ENCODE peak calls at places on chromosomes 16 and 17, in seven cellular contexts. S, P, D, R, O, G and H are unnamed samples. For H3K36me3, the result is how much of the 10 kb centered on the place peaks cover.

GRCh38 chr17:41655611-41656111 is 31.3 kb upstream of the KRT17 start:
- DNase-seq in S (peak), P (peak), D (peak), R (no peak), O (no peak), G (no peak), H (peak)

GRCh38 chr17:17028059-17028877 is 14.0 kb upstream of the MPRIP start:
- DNase-seq in S (peak), P (peak), D (peak), R (peak), O (peak), G (peak), H (peak)

GRCh38 chr17:10547351-10547750 is 2.1 kb downstream of the MYH2 start:
- DNase-seq in S (no peak), P (no peak), D (no peak), R (no peak), O (no peak), G (no peak), H (no peak)

GRCh38 chr17:49132699-49133364 is at the start of gene B4GALNT2:
- DNase-seq in S (peak), P (peak), D (peak), R (no peak), O (peak), G (no peak), H (no peak)

GRCh38 chr17:42928714-42929496 is 28.3 kb downstream of the G6PC1 start:
- DNase-seq in S (peak), P (peak), D (peak), R (no peak), O (peak), G (peak), H (peak)

GRCh38 chr17:77316191-77316641 is 175.4 kb downstream of the SEC14L1 start:
- DNase-seq in S (no peak), P (peak), D (peak), R (no peak), O (peak), G (peak), H (no peak)

GRCh38 chr16:50861926-50862325 is 120.0 kb downstream of the CYLD start:
- DNase-seq in S (no peak), P (no peak), D (no peak), R (no peak), O (peak), G (peak), H (no peak)

GRCh38 chr17:28959471-28959871 is 8.2 kb upstream of the PHF12 start:
- DNase-seq in S (no peak), P (no peak), D (peak), R (no peak), O (no peak), G (no peak), H (no peak)

GRCh38 chr16:90022209-90023077 is 3.2 kb upstream of the DBNDD1 start:
- DNase-seq in S (peak), P (peak), D (no peak), R (peak), O (peak), G (peak), H (peak)

GRCh38 chr17:59756236-59756818 is 48.9 kb downstream of the VMP1 start:
- DNase-seq in S (no peak), P (no peak), D (no peak), R (no peak), O (peak), G (peak), H (peak)

GRCh38 chr16:67000384-67001158 is 12.2 kb downstream of the CES4A start:
- DNase-seq in S (peak), P (peak), D (peak), R (peak), O (peak), G (no peak), H (peak)

GRCh38 chr16:30605148-30605547 is 5.0 kb downstream of the ZNF689 start:
- DNase-seq in S (no peak), P (no peak), D (no peak), R (no peak), O (no peak), G (no peak), H (no peak)

GRCh38 chr17:58886514-58886913 is 130.9 kb downstream of the PPM1E start:
- DNase-seq in S (no peak), P (no peak), D (no peak), R (no peak), O (no peak), G (no peak), H (no peak)

GRCh38 chr16:16928532-16929101 is 542.1 kb downstream of the XYLT1 start:
- DNase-seq in S (no peak), P (no peak), D (no peak), R (no peak), O (no peak), G (no peak), H (no peak)
- H3K36me3 ChIP-seq in S (under half), P (under half), D (under half), R (under half), O (under half), G (under half), H (under half)

GRCh38 chr17:1179635-1180433 is at the start of gene ABR:
- DNase-seq in S (no peak), P (peak), D (peak), R (peak), O (peak), G (no peak), H (peak)

GRCh38 chr17:1181769-1182137 is 2.0 kb upstream of the ABR start:
- DNase-seq in S (no peak), P (no peak), D (no peak), R (no peak), O (no peak), G (peak), H (no peak)

GRCh38 chr17:1180434-1180742 is 607 bp upstream of the ABR start:
- DNase-seq in S (no peak), P (no peak), D (no peak), R (no peak), O (no peak), G (no peak), H (no peak)

GRCh38 chr17:1182831-1183578 is 3.2 kb upstream of the ABR start:
- DNase-seq in S (no peak), P (no peak), D (no peak), R (no peak), O (no peak), G (peak), H (no peak)

GRCh38 chr17:1180958-1181768 is 1.4 kb upstream of the ABR start:
- DNase-seq in S (no peak), P (no peak), D (peak), R (no peak), O (no peak), G (no peak), H (no peak)
- H3K4me3 ChIP-seq in S (no peak), P (no peak), D (no peak), R (no peak), O (no peak), G (no peak), H (no peak)

GRCh38 chr16:10352262-10352661 is 33.6 kb upstream of the ATF7IP2 start:
- DNase-seq in S (no peak), P (no peak), D (no peak), R (no peak), O (no peak), G (no peak), H (no peak)

GRCh38 chr16:10356870-10357842 is 28.7 kb upstream of the ATF7IP2 start:
- DNase-seq in S (no peak), P (no peak), D (no peak), R (no peak), O (no peak), G (no peak), H (no peak)

GRCh38 chr16:10349851-10350250 is 36.0 kb upstream of the ATF7IP2 start:
- DNase-seq in S (no peak), P (no peak), D (no peak), R (no peak), O (no peak), G (no peak), H (no peak)

DNA sequence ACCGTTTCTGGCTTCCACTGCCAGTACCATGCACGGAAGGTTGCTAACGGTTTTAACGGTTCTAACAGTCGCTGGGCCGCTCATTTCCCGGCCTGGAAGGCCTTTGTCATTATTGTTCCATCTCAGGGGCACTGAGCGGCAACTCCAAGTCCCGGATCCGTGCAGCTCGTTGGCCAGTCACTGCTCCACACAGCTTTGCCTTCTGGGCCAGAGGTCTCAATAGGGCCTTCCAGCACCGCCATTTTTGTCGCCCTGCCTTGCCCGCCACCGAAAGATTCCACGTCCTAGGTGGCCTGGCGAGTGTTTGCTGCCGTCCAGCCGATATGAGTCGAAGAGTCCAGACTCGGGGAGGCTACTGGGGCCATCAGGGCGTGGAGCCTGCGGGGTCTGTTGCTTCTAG is 30.3 kb upstream of the ATF7IP2 start:
- DNase-seq in S (no peak), P (no peak), D (no peak), R (no peak), O (no peak), G (no peak), H (no peak)
- H3K36me3 ChIP-seq in S (under half), P (under half), D (under half), R (under half), O (under half), G (under half), H (under half)

GRCh38 chr17:18195246-18195645 is 11.6 kb downstream of the ALKBH5 start:
- DNase-seq in S (no peak), P (no peak), D (no peak), R (no peak), O (no peak), G (no peak), H (no peak)
- H3K4me3 ChIP-seq in S (no peak), P (no peak), D (no peak), R (no peak), O (no peak), G (no peak), H (no peak)

GRCh38 chr16:88739139-88739974 is 33.1 kb downstream of the CTU2 start:
- DNase-seq in S (no peak), P (no peak), D (no peak), R (no peak), O (no peak), G (no peak), H (no peak)
- H3K36me3 ChIP-seq in S (under half), P (under half), D (under half), R (under half), O (under half), G (half or more), H (under half)

DNA sequence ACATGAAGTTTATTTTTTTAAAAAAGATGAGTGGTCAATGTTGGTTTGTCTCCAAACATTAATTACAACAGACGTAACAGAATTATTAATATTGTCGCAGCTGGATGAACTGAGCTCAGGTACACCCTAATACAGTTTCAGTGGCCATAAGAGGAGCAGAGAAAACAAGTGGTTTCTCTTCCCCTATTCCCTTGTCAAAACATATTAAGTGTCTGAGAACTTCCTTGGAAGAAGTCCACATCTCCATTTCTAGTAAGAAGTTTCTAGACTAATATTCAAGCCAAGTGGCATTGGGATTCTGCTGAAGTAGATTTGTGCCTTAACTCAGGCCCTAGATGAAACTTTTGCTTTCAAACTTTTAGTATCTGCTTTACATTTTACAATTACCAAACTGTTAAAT is 47.7 kb downstream of the GNA13 start:
- DNase-seq in S (no peak), P (no peak), D (no peak), R (no peak), O (no peak), G (no peak), H (no peak)
- H3K4me3 ChIP-seq in S (no peak), P (no peak), D (no peak), R (no peak), O (no peak), G (no peak), H (no peak)

GRCh38 chr17:75325827-75326586 is 36.8 kb upstream of the SLC25A19 start:
- DNase-seq in S (no peak), P (no peak), D (peak), R (no peak), O (peak), G (no peak), H (no peak)
- H3K36me3 ChIP-seq in S (under half), P (under half), D (under half), R (under half), O (under half), G (under half), H (under half)

GRCh38 chr16:88060524-88061219 is 109.4 kb downstream of the BANP start:
- DNase-seq in S (no peak), P (no peak), D (peak), R (no peak), O (no peak), G (no peak), H (no peak)

GRCh38 chr16:88063201-88063773 is 112.1 kb downstream of the BANP start:
- DNase-seq in S (no peak), P (no peak), D (no peak), R (peak), O (peak), G (peak), H (no peak)

GRCh38 chr16:88061346-88062110 is 110.3 kb downstream of the BANP start:
- DNase-seq in S (no peak), P (no peak), D (no peak), R (no peak), O (no peak), G (no peak), H (no peak)

GRCh38 chr16:88064011-88064888 is 113.0 kb downstream of the BANP start:
- DNase-seq in S (no peak), P (no peak), D (peak), R (peak), O (no peak), G (no peak), H (no peak)

GRCh38 chr16:88062341-88062861 is 111.2 kb downstream of the BANP start:
- DNase-seq in S (no peak), P (no peak), D (no peak), R (peak), O (peak), G (peak), H (no peak)
- H3K4me3 ChIP-seq in S (no peak), P (no peak), D (no peak), R (no peak), O (peak), G (no peak), H (no peak)

GRCh38 chr17:82930043-82930923 is 90.5 kb upstream of the ZNF750 start:
- DNase-seq in S (no peak), P (peak), D (no peak), R (peak), O (no peak), G (no peak), H (no peak)
- H3K36me3 ChIP-seq in S (under half), P (under half), D (under half), R (half or more), O (under half), G (under half), H (half or more)